ENCODE peak calls at places on chromosomes 5 and 9, in five cellular contexts. N is BE2C, O is hepatocyte, B is heart left ventricle, F is kidney epithelial cell. G is an unnamed sample.

GRCh38 chr9:99141849-99142248 is 36.9 kb downstream of the TGFBR1 start:
- DNase-seq in F (no peak), N (no peak), O (no peak), B (no peak), G (no peak)

GRCh38 chr5:138163721-138164120 is 14.7 kb downstream of the BRD8 start:
- DNase-seq in F (no peak), B (no peak), O (no peak), N (no peak), G (no peak)

GRCh38 chr9:16267336-16268036 is 603.0 kb downstream of the BNC2 start:
- DNase-seq in N (peak; percentile 60), F (no peak), O (peak; percentile 37), B (no peak), G (no peak)

GRCh38 chr5:112097768-112098167 is 321.3 kb downstream of the EPB41L4A start:
- DNase-seq in N (no peak), B (no peak), O (no peak), F (no peak), G (no peak)

GRCh38 chr5:172494630-172495505 is 40.5 kb upstream of the SH3PXD2B start:
- DNase-seq in N (no peak), F (no peak), B (peak; percentile 11), O (no peak), G (no peak)

GRCh38 chr5:72427488-72428437 is 79.4 kb downstream of the ZNF366 start:
- DNase-seq in B (peak; percentile 51), N (no peak), F (peak; percentile 14), O (peak; percentile 30), G (peak; percentile 49)

GRCh38 chr9:118222375-118222774 is 518.2 kb downstream of the TLR4 start:
- DNase-seq in B (no peak), F (no peak), N (no peak), O (peak; percentile 20), G (peak; percentile 38)

GRCh38 chr5:43141211-43141610 is 20.5 kb downstream of the ZNF131 start:
- DNase-seq in F (no peak), B (no peak), N (no peak), O (no peak), G (no peak)

GRCh38 chr9:15277400-15278137 is 29.4 kb downstream of the TTC39B start:
- DNase-seq in N (no peak), O (no peak), F (no peak), B (no peak), G (peak; percentile 23)

GRCh38 chr5:26647781-26648180 is 390.6 kb downstream of the CDH9 start:
- DNase-seq in N (no peak), F (no peak), O (no peak), B (no peak), G (no peak)

GRCh38 chr9:72394061-72394460 is 29.1 kb upstream of the ZFAND5 start:
- DNase-seq in O (no peak), N (no peak), B (no peak), F (no peak), G (no peak)

GRCh38 chr9:116381350-116381749 is 227.8 kb downstream of the PAPPA start:
- DNase-seq in B (no peak), N (no peak), O (no peak), F (no peak), G (no peak)

GRCh38 chr9:132748450-132748849 is 78.2 kb downstream of the GTF3C4 start:
- DNase-seq in N (no peak), F (no peak), B (no peak), O (no peak), G (no peak)

GRCh38 chr5:57468481-57469165 is 14.0 kb downstream of the ACTBL2 start:
- DNase-seq in B (no peak), F (no peak), N (no peak), O (no peak), G (no peak)

GRCh38 chr5:34707451-34708107 is 51.5 kb downstream of the RAI14 start:
- DNase-seq in O (no peak), F (no peak), B (no peak), N (no peak), G (no peak)

GRCh38 chr5:145854651-145855258 is 18.1 kb downstream of the GRXCR2 start:
- DNase-seq in F (peak; percentile 44), O (peak; percentile 81), B (no peak), N (no peak), G (no peak)

GRCh38 chr5:160287378-160288051 is 24.8 kb downstream of the CCNJL start:
- DNase-seq in N (peak; percentile 86), O (peak; percentile 47), F (no peak), B (peak; percentile 86), G (peak; percentile 96)

GRCh38 chr9:94622087-94622486 is 17.2 kb downstream of the FBP1 start:
- DNase-seq in F (no peak), B (no peak), N (no peak), O (no peak), G (no peak)

DNA sequence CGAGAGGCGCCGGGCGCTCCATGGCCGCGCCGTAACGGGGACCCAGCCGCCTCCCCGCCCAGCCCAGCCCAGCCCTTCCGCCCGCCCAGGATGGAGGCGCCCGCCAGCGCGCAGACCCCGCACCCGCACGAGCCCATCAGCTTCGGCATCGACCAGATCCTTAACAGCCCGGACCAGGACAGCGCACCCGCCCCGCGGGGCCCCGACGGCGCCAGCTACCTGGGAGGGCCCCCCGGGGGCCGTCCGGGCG is 153 bp downstream of the TLX3 start:
- DNase-seq in F (no peak), O (no peak), N (no peak), B (no peak), G (no peak)
- H3K27me3 ChIP-seq in F (peaks cover 97% of the 10 kb centered on the region), O (peaks cover 98% of the 10 kb centered on the region), N (no peaks in the 10 kb centered on the region), B (peaks cover 98% of the 10 kb centered on the region), G (peaks cover 100% of the 10 kb centered on the region)

GRCh38 chr9:27393054-27393846 is 96.3 kb upstream of the EQTN start:
- DNase-seq in O (no peak), N (no peak), B (no peak), F (no peak), G (no peak)

GRCh38 chr9:27392451-27392850 is 95.5 kb upstream of the EQTN start:
- DNase-seq in F (no peak), N (no peak), B (no peak), O (no peak), G (no peak)

GRCh38 chr9:27394826-27395201 is 97.9 kb upstream of the EQTN start:
- DNase-seq in N (no peak), F (no peak), B (no peak), O (no peak), G (peak; percentile 11)

GRCh38 chr9:27395484-27395921 is 98.6 kb upstream of the EQTN start:
- DNase-seq in N (no peak), O (no peak), F (no peak), B (no peak), G (peak; percentile 74)

DNA sequence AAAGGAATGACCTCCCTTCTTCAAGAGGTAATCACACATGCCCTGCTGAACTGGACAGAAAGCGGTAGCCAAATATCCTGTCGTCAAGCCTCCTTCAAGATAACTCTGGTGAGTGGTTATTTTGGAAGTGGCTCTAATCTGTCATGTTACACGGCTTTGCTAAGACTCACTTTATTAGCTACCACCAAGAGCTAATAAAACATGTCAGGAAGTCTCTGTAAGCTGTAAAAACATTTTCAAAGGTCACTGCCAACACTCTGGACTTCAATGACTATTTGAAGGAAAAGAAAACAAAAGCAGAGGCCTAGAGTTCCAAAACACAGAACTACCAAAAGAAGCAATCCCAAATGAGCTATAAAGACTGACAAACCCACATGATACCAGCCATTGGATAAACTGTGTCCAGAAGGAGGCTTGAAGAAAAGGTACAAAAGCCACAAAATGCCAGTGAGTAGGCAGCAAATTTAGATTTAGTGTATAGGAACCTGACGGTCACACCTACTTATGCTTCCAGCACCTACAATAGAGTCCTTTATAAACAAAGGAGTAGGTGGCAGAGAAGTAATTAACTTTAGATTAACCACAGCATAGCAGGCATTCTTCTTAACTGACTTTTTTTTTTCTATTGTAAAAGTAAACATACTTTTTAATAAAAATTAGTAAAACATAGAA is 97.3 kb upstream of the EQTN start:
- DNase-seq in O (no peak), B (peak; percentile 11), N (no peak), F (no peak), G (peak; percentile 29)
- H3K27me3 ChIP-seq in O (no peaks in the 10 kb centered on the region), B (no peaks in the 10 kb centered on the region), N (no peaks in the 10 kb centered on the region), F (no peaks in the 10 kb centered on the region), G (no peaks in the 10 kb centered on the region)

DNA sequence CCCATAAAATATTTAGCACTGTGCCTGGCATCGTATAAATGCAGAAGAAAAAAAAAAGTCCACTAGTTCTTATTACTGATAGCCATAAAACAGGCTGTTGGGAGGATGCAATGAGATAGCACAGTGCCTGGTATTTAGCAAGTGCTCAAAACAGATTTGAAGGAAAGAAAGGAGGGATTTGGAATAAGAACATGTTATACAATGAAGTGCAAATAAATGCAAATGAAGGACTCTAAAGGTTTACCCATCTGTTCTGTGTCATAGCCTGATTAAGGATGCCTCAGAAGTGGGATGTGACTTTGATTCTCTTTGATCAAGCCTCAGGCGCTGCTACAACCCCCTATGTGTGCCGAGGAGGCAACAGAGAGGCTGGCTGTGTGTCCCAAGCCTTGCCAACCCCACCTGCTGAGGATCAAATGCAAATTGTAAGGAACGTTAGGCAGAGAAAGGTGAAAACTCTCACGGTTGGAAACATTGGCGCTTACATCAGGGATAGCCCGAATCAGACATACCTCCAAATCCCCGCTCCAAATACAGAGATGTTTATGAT is 27.2 kb downstream of the GGTA1 start:
- DNase-seq in F (no peak), N (no peak), B (no peak), O (no peak), G (no peak)
- H3K27me3 ChIP-seq in F (peaks cover 22% of the 10 kb centered on the region), N (peaks cover 8% of the 10 kb centered on the region), B (no peaks in the 10 kb centered on the region), O (peaks cover 4% of the 10 kb centered on the region), G (no peaks in the 10 kb centered on the region)

GRCh38 chr9:131008909-131009618 is at the start of gene LAMC3:
- DNase-seq in N (peak; percentile 57), O (peak; percentile 61), F (no peak), B (no peak), G (peak; percentile 61)

GRCh38 chr9:131012396-131012917 is 3.5 kb downstream of the LAMC3 start:
- DNase-seq in F (no peak), N (no peak), B (no peak), O (peak; percentile 69), G (peak; percentile 36)

GRCh38 chr9:131012023-131012334 is 3.0 kb downstream of the LAMC3 start:
- DNase-seq in O (no peak), B (no peak), F (no peak), N (no peak), G (no peak)

GRCh38 chr9:131011274-131012022 is 2.5 kb downstream of the LAMC3 start:
- DNase-seq in B (no peak), N (no peak), O (no peak), F (no peak), G (no peak)

GRCh38 chr9:131010482-131011273 is 1.7 kb downstream of the LAMC3 start:
- DNase-seq in N (no peak), F (no peak), B (no peak), O (no peak), G (no peak)
- H3K27me3 ChIP-seq in N (peaks cover 18% of the 10 kb centered on the region), F (peaks cover 24% of the 10 kb centered on the region), B (peaks cover 31% of the 10 kb centered on the region), O (peaks cover 37% of the 10 kb centered on the region), G (peaks cover 48% of the 10 kb centered on the region)

GRCh38 chr5:135047347-135047695 is 13.3 kb upstream of the PITX1 start:
- DNase-seq in N (no peak), B (no peak), F (no peak), O (no peak), G (no peak)

GRCh38 chr5:135046661-135047346 is 12.8 kb upstream of the PITX1 start:
- DNase-seq in B (no peak), O (no peak), F (no peak), N (no peak), G (no peak)

GRCh38 chr5:135048286-135048685 is 14.3 kb upstream of the PITX1 start:
- DNase-seq in B (no peak), N (no peak), F (no peak), O (no peak), G (peak; percentile 56)

GRCh38 chr5:135050244-135050767 is 16.3 kb upstream of the PITX1 start:
- DNase-seq in F (no peak), N (no peak), B (no peak), O (no peak), G (peak; percentile 61)

GRCh38 chr5:135048930-135049329 is 14.9 kb upstream of the PITX1 start:
- DNase-seq in O (no peak), F (no peak), B (no peak), N (no peak), G (no peak)
- H3K27me3 ChIP-seq in O (peaks cover 23% of the 10 kb centered on the region), F (peaks cover 79% of the 10 kb centered on the region), B (peaks cover 83% of the 10 kb centered on the region), N (peaks cover 20% of the 10 kb centered on the region), G (peaks cover 100% of the 10 kb centered on the region)

G was measured in neural progenitor cell.